ENCODE peak calls at places on chromosomes 5 and 9, in nine cellular contexts. R is CD8-positive, alpha-beta T cell; B is body of pancreas; Y is neural progenitor cell; X is mesendoderm; D is AG04450; K is uterus; P is naive thymus-derived CD4-positive, alpha-beta T cell; Z is GM23248. A is an unnamed sample.
A peak's percentile ranks its signal among the peaks of the same experiment; 100 is the strongest.

GRCh38 chr5:76388236-76388635 is 14.8 kb upstream of the IQGAP2 start:
- DNase-seq in R (no peak), B (no peak), Y (no peak), X (no peak), D (no peak), K (no peak), P (no peak), Z (no peak), A (no peak)

GRCh38 chr5:50439221-50439620 is 1.9 kb downstream of the EMB start:
- DNase-seq in R (no peak), B (no peak), Y (no peak), X (no peak), D (no peak), K (no peak), P (no peak), Z (no peak), A (no peak)

GRCh38 chr9:23496827-23497226 is 329.2 kb downstream of the ELAVL2 start:
- DNase-seq in R (no peak), B (no peak), Y (no peak), X (no peak), D (no peak), K (no peak), P (no peak), Z (no peak), A (no peak)

GRCh38 chr5:176415240-176416122 is 858 bp downstream of the CLTB start:
- DNase-seq in R (no peak), B (peak; percentile 48), Y (peak; percentile 36), X (peak; percentile 91), D (no peak), K (peak; percentile 47), P (no peak), Z (peak; percentile 89), A (peak; percentile 42)

GRCh38 chr5:68730220-68731010 is 363.4 kb upstream of the SLC30A5 start:
- DNase-seq in R (no peak), B (peak; percentile 50), Y (no peak), X (peak; percentile 39), D (peak; percentile 33), K (peak; percentile 77), P (no peak), Z (peak; percentile 90), A (peak; percentile 88)

GRCh38 chr5:176540956-176541337 is 3.7 kb upstream of the RNF44 start:
- DNase-seq in R (peak; percentile 58), B (no peak), Y (no peak), X (no peak), D (no peak), K (no peak), P (no peak), Z (no peak), A (no peak)

GRCh38 chr9:111854799-111855198 is 41.8 kb upstream of the UGCG start:
- DNase-seq in R (no peak), B (no peak), Y (no peak), X (no peak), D (no peak), K (no peak), P (no peak), Z (peak; percentile 58), A (no peak)

GRCh38 chr5:129384736-129385135 is 75.4 kb upstream of the ADAMTS19 start:
- DNase-seq in R (no peak), B (no peak), Y (no peak), X (no peak), D (no peak), K (no peak), P (no peak), Z (no peak), A (no peak)

GRCh38 chr5:83914662-83915418 is 194.2 kb upstream of the HAPLN1 start:
- DNase-seq in R (no peak), B (no peak), Y (no peak), X (peak; percentile 41), D (no peak), K (no peak), P (no peak), Z (no peak), A (peak; percentile 55)

GRCh38 chr5:57696005-57696755 is 213.6 kb upstream of the ACTBL2 start:
- DNase-seq in R (no peak), B (no peak), Y (peak; percentile 43), X (no peak), D (no peak), K (no peak), P (no peak), Z (peak; percentile 4), A (no peak)

GRCh38 chr9:119026120-119026519 is 343.1 kb downstream of the BRINP1 start:
- DNase-seq in R (no peak), B (peak; percentile 13), Y (no peak), X (peak; percentile 13), D (no peak), K (no peak), P (no peak), Z (peak; percentile 71), A (no peak)

GRCh38 chr5:137822158-137822764 is 45.4 kb upstream of the MYOT start:
- DNase-seq in R (no peak), B (peak; percentile 43), Y (peak; percentile 76), X (peak; percentile 89), D (peak; percentile 3), K (peak; percentile 17), P (no peak), Z (peak; percentile 49), A (peak; percentile 37)

GRCh38 chr9:123806829-123807228 is 123.1 kb downstream of the DENND1A start:
- DNase-seq in R (no peak), B (no peak), Y (no peak), X (no peak), D (no peak), K (no peak), P (no peak), Z (no peak), A (no peak)

GRCh38 chr9:118170032-118170955 is 466.1 kb downstream of the TLR4 start:
- DNase-seq in R (no peak), B (peak; percentile 19), Y (peak; percentile 84), X (peak; percentile 80), D (no peak), K (no peak), P (no peak), Z (peak; percentile 69), A (peak; percentile 43)

GRCh38 chr5:53425598-53426516 is 54.6 kb upstream of the FST start:
- DNase-seq in R (no peak), B (peak; percentile 30), Y (peak; percentile 79), X (peak; percentile 93), D (no peak), K (no peak), P (no peak), Z (peak; percentile 18), A (no peak)

DNA sequence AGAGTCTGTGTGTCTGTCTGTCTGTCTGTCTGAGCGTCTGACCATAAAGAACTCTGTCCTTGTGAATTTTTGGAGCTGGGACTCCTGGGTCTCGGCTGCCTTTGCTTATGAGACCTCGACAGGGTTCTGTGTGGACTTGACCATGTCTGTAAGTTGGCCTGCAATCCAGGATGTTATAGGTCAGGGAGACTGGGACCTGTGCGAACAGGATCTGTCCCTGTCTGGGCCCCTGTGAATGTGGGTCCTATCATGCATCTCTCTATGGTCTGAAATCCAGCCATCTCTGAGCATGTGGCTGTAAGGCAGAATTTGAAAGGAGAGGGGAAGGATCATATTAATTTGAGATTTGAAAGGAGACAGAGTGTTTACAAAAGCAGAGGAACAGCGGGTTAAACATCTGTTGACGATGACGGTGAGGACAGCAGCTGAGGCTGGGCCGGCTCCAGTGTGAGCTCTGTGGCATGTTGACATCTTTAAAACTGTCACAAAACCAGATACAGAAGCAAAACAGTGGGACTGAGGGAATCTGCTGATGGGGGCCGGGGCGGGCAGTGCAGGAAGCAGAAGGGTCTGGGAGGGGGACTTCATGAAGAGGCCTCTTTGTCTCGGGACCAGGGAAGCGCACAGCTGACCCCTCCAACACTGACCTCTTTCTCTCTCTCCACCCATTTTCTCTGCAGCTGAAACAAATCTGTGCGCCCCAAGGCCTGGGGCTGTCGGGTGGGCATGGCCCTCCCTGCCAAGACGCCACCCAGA is 19.1 kb upstream of the MVB12B start:
- DNase-seq in R (no peak), B (no peak), Y (no peak), X (no peak), D (no peak), K (no peak), P (no peak), Z (no peak), A (no peak)
- H3K27ac ChIP-seq in R (no peak overlapping the region), B (no peak overlapping the region), Y (no peak overlapping the region), X (no peak overlapping the region), D (no peak overlapping the region), K (no peak overlapping the region), P (no peak overlapping the region), Z (no peak overlapping the region), A (no peak overlapping the region)

DNA sequence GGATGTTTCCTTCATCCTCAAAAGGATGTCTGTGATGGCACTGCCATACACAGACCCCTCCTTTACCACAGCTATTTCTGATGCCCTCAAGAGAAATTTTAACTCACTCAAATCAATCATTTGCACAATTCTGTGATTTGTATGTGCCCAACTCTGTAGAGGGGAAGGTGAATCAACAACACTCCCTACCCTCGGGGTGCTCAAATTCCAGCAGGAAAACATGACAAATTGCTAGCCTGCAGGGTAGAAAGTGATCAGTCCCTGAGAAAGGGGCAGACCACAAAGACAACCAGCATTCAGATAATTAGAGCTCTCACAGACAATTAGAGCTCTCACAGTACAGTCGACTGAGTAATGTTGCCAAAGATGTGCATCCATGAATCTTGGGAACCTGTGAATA is 45.3 kb upstream of the FOXE1 start:
- DNase-seq in R (no peak), B (no peak), Y (no peak), X (peak; percentile 10), D (no peak), K (no peak), P (no peak), Z (no peak), A (no peak)
- H3K27me3 ChIP-seq in R (peaks cover 5% of the 10 kb centered on the region), B (no peaks in the 10 kb centered on the region), Y (peaks cover 33% of the 10 kb centered on the region), X (no peaks in the 10 kb centered on the region), D (peaks cover 18% of the 10 kb centered on the region), K (no peaks in the 10 kb centered on the region), P (no peaks in the 10 kb centered on the region), Z (peaks cover 22% of the 10 kb centered on the region), A (no peaks in the 10 kb centered on the region)

GRCh38 chr5:172494630-172495505 is 40.5 kb upstream of the SH3PXD2B start:
- DNase-seq in R (no peak), B (no peak), Y (no peak), X (no peak), D (no peak), K (peak; percentile 5), P (no peak), Z (no peak), A (no peak)
- H3K27ac ChIP-seq in R (no peak overlapping the region), B (no peak overlapping the region), Y (no peak overlapping the region), X (no peak overlapping the region), D (no peak overlapping the region), K (no peak overlapping the region), P (no peak overlapping the region), Z (no peak overlapping the region), A (no peak overlapping the region)

DNA sequence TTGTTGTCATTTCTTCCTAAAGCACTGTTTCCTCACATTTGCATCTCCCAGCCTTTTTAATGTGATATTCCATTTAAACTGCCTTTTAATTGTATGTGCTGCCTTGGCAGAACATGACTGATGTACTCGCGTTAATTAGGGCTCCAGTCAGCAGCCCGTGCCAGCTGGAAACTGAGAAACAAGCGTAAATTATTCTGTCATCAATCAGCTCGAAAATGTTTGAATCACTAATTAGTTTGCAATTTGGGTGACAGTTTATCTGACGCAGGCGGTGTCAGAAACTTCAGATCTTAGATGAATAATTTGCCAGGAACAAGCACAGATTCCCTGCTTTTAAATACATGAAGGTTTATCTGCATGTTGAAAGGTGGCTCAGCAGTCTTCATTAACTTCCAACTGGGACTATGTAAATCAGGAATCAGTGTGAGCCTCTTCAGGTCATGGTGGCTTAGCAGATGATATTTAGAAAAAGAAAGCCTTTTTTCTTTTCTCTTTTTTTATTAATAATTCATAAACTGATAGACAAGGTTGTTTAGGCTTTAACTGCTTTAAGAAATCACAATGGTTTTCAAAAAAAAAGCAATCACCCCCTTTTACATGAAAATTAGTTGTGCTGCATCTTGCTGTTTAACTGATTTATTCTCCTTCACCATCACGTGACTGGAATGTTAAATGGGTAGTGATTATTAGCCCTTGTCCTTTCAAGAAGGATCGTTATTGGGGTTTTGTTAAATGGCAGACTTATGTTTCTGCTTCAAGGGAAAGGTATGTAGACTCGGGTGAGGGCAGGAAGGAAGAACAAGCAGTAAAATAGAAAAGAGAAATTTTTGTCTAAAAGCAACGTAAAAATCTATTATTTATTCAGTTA is 175.8 kb upstream of the TLE4 start:
- DNase-seq in R (no peak), B (no peak), Y (peak; percentile 30), X (peak; percentile 48), D (no peak), K (no peak), P (no peak), Z (no peak), A (no peak)
- H3K27me3 ChIP-seq in R (no peaks in the 10 kb centered on the region), B (no peaks in the 10 kb centered on the region), Y (no peaks in the 10 kb centered on the region), X (no peaks in the 10 kb centered on the region), D (no peaks in the 10 kb centered on the region), K (no peaks in the 10 kb centered on the region), P (no peaks in the 10 kb centered on the region), Z (peaks cover 10% of the 10 kb centered on the region), A (no peaks in the 10 kb centered on the region)